ENCODE peak calls at places on chromosomes 16 and 17, in nine cellular contexts. L is left lung, Q is gastrocnemius medialis, D is fibroblast of lung, V is kidney, P is Panc1, Y is colonic mucosa, K is foreskin keratinocyte, B is A549. O is an unnamed sample.

GRCh38 chr16:67116388-67117311 is 6.9 kb downstream of the PHAF1 start:
- DNase-seq in L (no peak), Q (no peak), D (no peak), V (no peak), P (no peak), Y (no peak), K (no peak), B (no peak), O (no peak)

GRCh38 chr17:65966311-65966710 is 225.6 kb downstream of the CEP112 start:
- DNase-seq in L (no peak), Q (no peak), D (no peak), V (no peak), P (no peak), Y (no peak), K (no peak), B (no peak), O (no peak)

GRCh38 chr16:66199189-66199588 is 167.3 kb upstream of the CDH5 start:
- DNase-seq in L (no peak), Q (no peak), D (no peak), V (no peak), P (no peak), Y (no peak), K (no peak), B (no peak), O (no peak)

GRCh38 chr16:49469930-49470451 is 96.4 kb downstream of the C16orf78 start:
- DNase-seq in L (no peak), Q (no peak), D (no peak), V (no peak), P (no peak), Y (peak; percentile 10), K (no peak), B (no peak), O (no peak)

GRCh38 chr16:85316321-85316919 is 204.1 kb upstream of the CIBAR2 start:
- DNase-seq in L (peak; percentile 55), Q (no peak), D (peak; percentile 41), V (no peak), P (no peak), Y (peak; percentile 67), K (no peak), B (peak; percentile 76), O (peak; percentile 41)

GRCh38 chr17:73584049-73584448 is 60.2 kb downstream of the SDK2 start:
- DNase-seq in L (no peak), Q (no peak), D (no peak), V (no peak), P (no peak), Y (no peak), K (no peak), B (no peak), O (no peak)

GRCh38 chr16:24635900-24636610 is 93.4 kb upstream of the TNRC6A start:
- DNase-seq in L (peak; percentile 59), Q (peak; percentile 30), D (peak; percentile 91), V (peak; percentile 95), P (peak; percentile 32), Y (peak; percentile 61), K (peak; percentile 56), B (peak; percentile 92), O (peak; percentile 56)

GRCh38 chr16:711548-712320 is 3.2 kb upstream of the METRN start:
- DNase-seq in L (peak; percentile 84), Q (peak; percentile 37), D (peak; percentile 44), V (peak; percentile 93), P (no peak), Y (peak; percentile 79), K (no peak), B (peak; percentile 81), O (peak; percentile 88)

GRCh38 chr16:64434526-64435069 is 687.3 kb downstream of the CDH11 start:
- DNase-seq in L (no peak), Q (no peak), D (no peak), V (no peak), P (no peak), Y (no peak), K (no peak), B (no peak), O (no peak)

GRCh38 chr16:868846-869822 is 68.6 kb upstream of the GNG13 start:
- DNase-seq in L (no peak), Q (no peak), D (no peak), V (peak; percentile 54), P (no peak), Y (no peak), K (no peak), B (no peak), O (peak; percentile 37)

GRCh38 chr16:80656731-80657150 is 115.9 kb downstream of the DYNLRB2 start:
- DNase-seq in L (no peak), Q (no peak), D (no peak), V (no peak), P (no peak), Y (no peak), K (no peak), B (no peak), O (no peak)

GRCh38 chr17:19867094-19867653 is 562 bp downstream of the ULK2 start:
- DNase-seq in L (peak; percentile 81), Q (peak; percentile 26), D (peak; percentile 62), V (peak; percentile 78), P (no peak), Y (peak; percentile 73), K (peak; percentile 30), B (peak; percentile 81), O (peak; percentile 78)

GRCh38 chr17:75691371-75692290 is 24.5 kb downstream of the SAP30BP start:
- DNase-seq in L (no peak), Q (no peak), D (peak; percentile 94), V (no peak), P (no peak), Y (no peak), K (peak; percentile 89), B (no peak), O (no peak)

GRCh38 chr16:28597692-28598261 is 927 bp upstream of the SULT1A2 start:
- DNase-seq in L (peak; percentile 81), Q (no peak), D (no peak), V (peak; percentile 32), P (no peak), Y (peak; percentile 38), K (no peak), B (peak; percentile 16), O (no peak)

GRCh38 chr16:49344401-49344800 is 29.2 kb upstream of the C16orf78 start:
- DNase-seq in L (no peak), Q (no peak), D (no peak), V (no peak), P (no peak), Y (no peak), K (no peak), B (no peak), O (no peak)

GRCh38 chr16:22161999-22162657 is at the start of gene SDR42E2:
- DNase-seq in L (no peak), Q (no peak), D (no peak), V (no peak), P (no peak), Y (peak; percentile 40), K (no peak), B (no peak), O (peak; percentile 65)

GRCh38 chr17:41523787-41524186 is 4.3 kb downstream of the KRT19 start:
- DNase-seq in L (no peak), Q (no peak), D (no peak), V (no peak), P (no peak), Y (no peak), K (no peak), B (no peak), O (peak; percentile 62)

GRCh38 chr17:61382796-61383688 is 16.6 kb upstream of the TBX2 start:
- DNase-seq in L (no peak), Q (no peak), D (no peak), V (peak; percentile 66), P (no peak), Y (no peak), K (no peak), B (no peak), O (no peak)

GRCh38 chr17:79026345-79027273 is 2.6 kb downstream of the C1QTNF1 start:
- DNase-seq in L (no peak), Q (no peak), D (peak; percentile 54), V (peak; percentile 87), P (no peak), Y (peak; percentile 65), K (peak; percentile 81), B (peak; percentile 78), O (no peak)

GRCh38 chr17:39665642-39666221 is 583 bp downstream of the TCAP start:
- DNase-seq in L (no peak), Q (peak; percentile 70), D (no peak), V (peak; percentile 77), P (no peak), Y (no peak), K (no peak), B (peak; percentile 62), O (no peak)
- H3K4me1 ChIP-seq in L (peaks cover 69% of the 10 kb centered on the region), Q (peaks cover 67% of the 10 kb centered on the region), D (peaks cover 2% of the 10 kb centered on the region), V (peaks cover 32% of the 10 kb centered on the region), P (peaks cover 46% of the 10 kb centered on the region), Y (peaks cover 23% of the 10 kb centered on the region), K (no peaks in the 10 kb centered on the region), B (peaks cover 61% of the 10 kb centered on the region), O (peaks cover 37% of the 10 kb centered on the region)

GRCh38 chr17:58191259-58191896 is 1.1 kb upstream of the EPX start:
- DNase-seq in L (no peak), Q (no peak), D (no peak), V (no peak), P (no peak), Y (no peak), K (no peak), B (peak; percentile 23), O (no peak)

GRCh38 chr17:58195518-58196123 is 3.1 kb downstream of the EPX start:
- DNase-seq in L (no peak), Q (no peak), D (no peak), V (no peak), P (no peak), Y (no peak), K (no peak), B (no peak), O (no peak)

GRCh38 chr17:58192612-58193011 is at the start of gene EPX:
- DNase-seq in L (no peak), Q (no peak), D (no peak), V (no peak), P (no peak), Y (no peak), K (no peak), B (no peak), O (no peak)

GRCh38 chr17:58196610-58197009 is 4.1 kb downstream of the EPX start:
- DNase-seq in L (no peak), Q (no peak), D (no peak), V (no peak), P (no peak), Y (no peak), K (no peak), B (no peak), O (no peak)

GRCh38 chr17:58193641-58194259 is 1.2 kb downstream of the EPX start:
- DNase-seq in L (no peak), Q (no peak), D (no peak), V (no peak), P (no peak), Y (no peak), K (no peak), B (no peak), O (no peak)
- TF ChIP-seq CTCF in L (no peak), Q (no peak), D (no peak), V (no peak), P (no peak), Y (no peak), K (peak; percentile 5), B (no peak), O (no peak)

GRCh38 chr16:3135120-3135715 is 389 bp downstream of the ZNF213 start:
- DNase-seq in L (no peak), Q (no peak), D (no peak), V (no peak), P (no peak), Y (no peak), K (no peak), B (no peak), O (no peak)
- H3K4me1 ChIP-seq in L (peaks cover 39% of the 10 kb centered on the region), Q (peaks cover 24% of the 10 kb centered on the region), D (peaks cover 2% of the 10 kb centered on the region), V (peaks cover 6% of the 10 kb centered on the region), P (peaks cover 7% of the 10 kb centered on the region), Y (peaks cover 7% of the 10 kb centered on the region), K (peaks cover 4% of the 10 kb centered on the region), B (peaks cover 13% of the 10 kb centered on the region), O (no peaks in the 10 kb centered on the region)

GRCh38 chr16:2529061-2529931 is 1.9 kb downstream of the CEMP1 start:
- DNase-seq in L (no peak), Q (no peak), D (no peak), V (peak; percentile 75), P (no peak), Y (no peak), K (no peak), B (no peak), O (peak; percentile 41)
- TF ChIP-seq CTCF in L (no peak), Q (no peak), D (no peak), V (no peak), P (no peak), Y (no peak), K (peak; percentile 17), B (no peak), O (no peak)

O was measured in mucosa of descending colon.